ENCODE peak calls at places on chromosomes 5 and 9, in nine cellular contexts. S is MM.1S; Z is body of pancreas; Q is cardiac muscle cell; A is AG04450; R is CD8-positive, alpha-beta T cell; V is left ventricle myocardium inferior; O is transverse colon; T is hepatocyte. N is an unnamed sample.

GRCh38 chr5:66769839-66770617 is 173.8 kb downstream of the MAST4 start:
- DNase-seq in S (no peak), Z (no peak), A (no peak), R (no peak), V (peak), T (peak), Q (peak), O (peak), N (no peak)

GRCh38 chr9:114098021-114098659 is 952 bp downstream of the KIF12 start:
- DNase-seq in S (no peak), R (no peak), A (no peak), Q (no peak), Z (no peak), V (no peak), O (peak), T (peak), N (no peak)

GRCh38 chr9:99614341-99614740 is 207.3 kb upstream of the NR4A3 start:
- DNase-seq in T (no peak), R (no peak), S (no peak), Q (no peak), O (no peak), V (no peak), Z (no peak), A (no peak), N (no peak)

GRCh38 chr5:7181841-7182240 is 214.1 kb upstream of the ADCY2 start:
- DNase-seq in T (peak), A (no peak), V (no peak), R (no peak), O (peak), Z (no peak), S (no peak), Q (no peak), N (no peak)

GRCh38 chr9:96087669-96088299 is 212.3 kb downstream of the ERCC6L2 start:
- DNase-seq in S (no peak), A (no peak), R (no peak), V (no peak), Z (peak), Q (no peak), O (no peak), T (peak), N (no peak)

GRCh38 chr9:109817846-109818472 is 38.0 kb downstream of the PALM2AKAP2 start:
- DNase-seq in A (peak), T (peak), O (peak), S (peak), Q (peak), V (no peak), Z (peak), R (peak), N (no peak)

GRCh38 chr9:127967151-127967809 is 13.5 kb downstream of the EEIG1 start:
- DNase-seq in A (no peak), R (no peak), T (no peak), Z (no peak), V (peak), Q (no peak), O (no peak), S (no peak), N (no peak)

GRCh38 chr9:98924971-98925820 is 18.5 kb upstream of the COL15A1 start:
- DNase-seq in A (no peak), S (no peak), T (no peak), Q (no peak), V (no peak), R (no peak), O (no peak), Z (no peak), N (no peak)

GRCh38 chr9:96140401-96141180 is 161.4 kb downstream of the HSD17B3 start:
- DNase-seq in V (no peak), A (no peak), S (no peak), Z (no peak), O (no peak), Q (no peak), R (no peak), T (peak), N (no peak)

GRCh38 chr9:123356851-123357747 is 1.1 kb downstream of the CRB2 start:
- DNase-seq in R (no peak), A (no peak), Q (no peak), T (no peak), S (no peak), V (no peak), Z (no peak), O (no peak), N (no peak)

GRCh38 chr9:131951905-131952304 is 127.8 kb downstream of the MED27 start:
- DNase-seq in O (no peak), A (no peak), T (no peak), S (no peak), R (no peak), Q (peak), Z (peak), V (peak), N (no peak)

GRCh38 chr5:125274211-125274610 is 527.8 kb upstream of the ZNF608 start:
- DNase-seq in Z (no peak), S (no peak), T (no peak), V (no peak), R (no peak), Q (no peak), A (no peak), O (no peak), N (no peak)

GRCh38 chr5:108727639-108728565 is 19.8 kb upstream of the FER start:
- DNase-seq in O (peak), S (peak), Z (peak), V (peak), T (peak), Q (peak), A (peak), R (peak), N (peak)

GRCh38 chr5:143066556-143067281 is 296.5 kb downstream of the ARHGAP26 start:
- DNase-seq in O (peak), Z (peak), A (no peak), Q (no peak), S (peak), R (no peak), V (peak), T (no peak), N (no peak)

GRCh38 chr5:96331681-96332361 is 101.2 kb downstream of the PCSK1 start:
- DNase-seq in R (no peak), S (no peak), V (no peak), A (no peak), T (no peak), Z (no peak), O (no peak), Q (no peak), N (no peak)
- H3K27ac ChIP-seq in R (no peak), S (no peak), V (no peak), A (no peak), T (peak), Z (peak), O (no peak), Q (peak), N (no peak)

DNA sequence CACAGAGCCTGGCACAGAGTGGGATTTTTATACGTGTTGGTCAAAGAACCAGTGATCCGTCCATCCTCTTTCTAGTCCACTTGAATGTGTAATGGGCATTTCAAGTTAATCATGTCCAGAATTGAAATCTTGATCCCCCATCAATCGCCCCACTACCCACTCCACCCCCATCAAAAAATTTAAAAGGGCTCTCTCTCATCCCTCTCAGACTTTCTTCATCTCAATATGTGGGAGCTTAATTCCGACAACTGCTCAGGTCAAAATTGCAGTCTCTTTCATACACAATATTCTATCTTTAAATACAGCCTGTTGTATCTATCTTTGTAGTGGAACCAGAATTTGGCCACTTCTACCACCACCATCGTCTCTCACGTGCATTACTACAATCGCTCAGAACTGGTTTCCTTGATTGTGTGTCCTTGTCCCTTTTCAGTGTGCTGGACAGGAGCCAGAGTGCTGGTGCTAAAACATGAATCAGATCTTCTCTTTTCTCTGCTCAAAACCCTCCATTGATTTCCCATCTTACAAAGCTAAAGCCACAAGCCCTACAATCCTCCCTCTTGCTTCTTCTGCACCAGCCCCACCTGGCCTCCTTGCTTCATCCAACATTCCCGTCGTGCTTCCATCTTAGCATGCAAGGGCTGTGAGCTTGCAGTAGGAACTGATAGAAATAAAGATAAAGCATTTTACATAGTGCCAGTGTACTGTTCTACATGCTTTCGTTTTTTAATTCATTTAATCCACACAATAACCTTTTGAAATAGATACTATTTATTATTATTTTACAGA is 830 bp upstream of the KIF3A start:
- DNase-seq in V (no peak), O (no peak), A (no peak), S (no peak), Q (no peak), T (no peak), R (no peak), Z (peak), N (no peak)
- H3K4me3 ChIP-seq in V (peak), O (no peak), A (peak), S (peak), Q (no peak), T (no peak), R (no peak), Z (no peak), N (no peak)

GRCh38 chr9:112743216-112743835 is 7.2 kb upstream of the SNX30 start:
- DNase-seq in Z (no peak), O (no peak), V (no peak), A (no peak), T (no peak), R (no peak), S (no peak), Q (no peak), N (no peak)
- TF ChIP-seq CTCF in Z (no peak), O (no peak), V (no peak), A (peak), T (no peak), R (no peak), S (no peak), Q (peak), N (no peak)

GRCh38 chr5:35135239-35135700 is 87.5 kb upstream of the AGXT2 start:
- DNase-seq in Z (no peak), R (no peak), Q (no peak), T (no peak), S (no peak), O (no peak), A (no peak), V (no peak), N (no peak)

GRCh38 chr5:35131723-35132122 is 84.0 kb upstream of the AGXT2 start:
- DNase-seq in O (no peak), V (no peak), Q (no peak), S (no peak), T (no peak), R (no peak), Z (no peak), A (no peak), N (no peak)

GRCh38 chr5:35133186-35133585 is 85.4 kb upstream of the AGXT2 start:
- DNase-seq in A (no peak), S (no peak), O (no peak), Z (no peak), V (no peak), T (no peak), Q (no peak), R (no peak), N (no peak)

GRCh38 chr5:35136386-35136785 is 88.6 kb upstream of the AGXT2 start:
- DNase-seq in V (no peak), Q (peak), Z (no peak), O (no peak), S (no peak), R (no peak), A (peak), T (peak), N (no peak)

GRCh38 chr5:35134278-35135030 is 86.7 kb upstream of the AGXT2 start:
- DNase-seq in R (no peak), S (no peak), V (no peak), O (no peak), Z (no peak), Q (no peak), A (no peak), T (no peak), N (no peak)
- H3K27ac ChIP-seq in R (no peak), S (no peak), V (no peak), O (no peak), Z (no peak), Q (no peak), A (no peak), T (peak), N (no peak)

DNA sequence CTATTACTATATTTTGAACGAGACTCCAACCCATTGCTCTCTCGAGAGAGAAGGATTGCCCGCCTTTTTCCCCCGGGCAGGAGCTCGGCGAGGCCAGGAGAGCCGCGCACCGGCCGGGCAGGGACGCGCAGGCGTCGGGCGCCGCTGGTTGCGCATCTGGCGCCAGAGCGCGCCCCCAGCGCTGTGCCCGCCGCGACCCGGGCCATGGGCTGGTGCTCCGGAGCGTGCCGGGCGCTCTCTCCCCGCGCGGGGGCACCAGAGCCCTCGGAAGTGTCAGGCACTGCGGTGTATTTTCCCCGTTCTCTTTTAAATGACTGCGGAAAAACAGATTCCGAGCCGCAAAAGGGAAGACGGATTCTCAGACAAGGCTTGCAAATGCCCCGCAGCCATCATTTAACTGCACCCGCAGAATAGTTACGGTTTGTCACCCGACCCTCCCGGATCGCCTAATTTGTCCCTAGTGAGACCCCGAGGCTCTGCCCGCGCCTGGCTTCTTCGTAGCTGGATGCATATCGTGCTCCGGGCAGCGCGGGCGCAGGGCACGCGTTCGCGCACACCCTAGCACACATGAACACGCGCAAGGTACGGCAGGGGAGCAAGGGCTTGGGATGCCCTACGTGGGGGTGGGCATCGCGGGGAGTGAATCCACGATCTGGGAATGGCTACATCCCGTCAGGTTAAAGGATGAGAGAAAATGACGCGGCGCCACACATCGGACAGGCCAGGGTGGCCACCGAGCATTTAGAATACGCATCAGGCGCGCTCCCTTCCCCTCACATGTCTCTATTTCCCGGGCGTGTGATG is 1.1 kb upstream of the NTRK2 start:
- DNase-seq in Q (peak), Z (peak), V (peak), A (no peak), R (no peak), T (peak), S (peak), O (peak), N (no peak)
- H3K4me3 ChIP-seq in Q (peak), Z (no peak), V (peak), A (peak), R (no peak), T (peak), S (peak), O (peak), N (peak)

DNA sequence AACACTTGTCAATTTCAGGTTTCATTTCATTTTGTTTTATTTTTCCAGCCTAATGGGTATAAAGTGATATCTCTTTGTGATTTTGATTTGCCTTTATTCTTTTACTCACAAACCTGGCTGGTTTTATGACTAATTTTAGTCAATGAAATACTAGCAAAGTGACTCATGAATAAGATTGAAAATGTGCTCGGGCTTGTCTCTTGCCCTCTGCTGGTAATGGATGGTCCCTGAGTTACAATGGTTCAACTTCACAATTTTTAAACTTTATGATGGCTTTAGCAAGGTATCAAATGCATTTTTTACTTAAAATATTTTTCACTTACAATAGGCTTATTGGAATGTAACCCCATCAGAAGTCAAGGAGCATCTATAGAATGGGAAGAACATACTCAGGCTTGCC is 431.4 kb upstream of the CCNG1 start:
- DNase-seq in Q (no peak), S (no peak), Z (no peak), V (no peak), A (no peak), O (no peak), R (no peak), T (no peak), N (no peak)
- TF ChIP-seq CTCF in Q (no peak), S (no peak), Z (no peak), V (no peak), A (no peak), O (no peak), R (no peak), T (peak), N (no peak)

GRCh38 chr5:57575839-57576238 is 93.2 kb upstream of the ACTBL2 start:
- DNase-seq in V (no peak), Q (no peak), R (no peak), S (no peak), A (no peak), Z (no peak), T (no peak), O (no peak), N (no peak)

GRCh38 chr5:57581772-57582171 is 99.2 kb upstream of the ACTBL2 start:
- DNase-seq in R (no peak), Q (no peak), O (no peak), V (no peak), Z (no peak), S (no peak), A (no peak), T (no peak), N (no peak)

GRCh38 chr5:57576317-57576716 is 93.7 kb upstream of the ACTBL2 start:
- DNase-seq in Z (no peak), S (no peak), A (no peak), R (no peak), O (no peak), V (no peak), T (no peak), Q (no peak), N (no peak)

GRCh38 chr5:57581222-57581621 is 98.6 kb upstream of the ACTBL2 start:
- DNase-seq in Q (no peak), A (no peak), V (no peak), T (no peak), Z (no peak), R (no peak), S (no peak), O (no peak), N (no peak)

DNA sequence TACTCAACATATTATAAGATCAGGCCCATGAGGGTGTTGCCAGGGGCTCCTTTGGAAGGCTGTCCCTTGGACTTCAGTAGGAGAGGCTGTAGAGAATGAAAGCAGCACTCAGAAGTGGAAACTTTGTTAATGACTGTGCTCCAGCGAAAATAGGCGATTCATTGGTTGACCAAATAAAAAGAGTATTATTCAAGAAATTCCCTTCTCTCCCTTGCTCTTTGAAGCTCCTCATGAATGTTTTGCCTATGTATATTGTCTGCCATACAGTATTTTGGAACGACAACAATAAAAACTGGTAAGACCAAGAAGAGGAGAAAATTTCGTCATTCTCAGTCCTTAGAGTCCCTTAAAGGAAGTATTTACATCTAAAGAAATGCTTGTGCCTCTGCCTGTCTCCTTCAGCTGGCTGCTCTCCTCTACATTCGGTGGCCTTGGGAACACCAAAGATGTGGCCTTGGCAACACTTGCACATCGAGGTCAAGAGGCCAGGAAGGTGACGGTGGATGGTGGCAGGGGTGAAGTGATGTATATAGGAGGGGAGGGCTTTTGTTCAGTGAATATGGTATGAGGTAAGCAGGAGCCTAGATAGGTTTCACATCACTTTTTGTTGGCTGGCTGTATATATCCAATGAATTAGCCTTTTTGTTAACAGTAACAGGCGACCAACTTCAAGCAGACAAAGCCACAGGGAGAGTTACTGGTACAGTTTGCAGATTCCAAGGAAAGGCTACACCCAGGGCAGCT is 95.0 kb upstream of the ACTBL2 start:
- DNase-seq in O (no peak), V (no peak), R (no peak), A (no peak), Z (no peak), T (no peak), Q (no peak), S (no peak), N (no peak)
- H3K27ac ChIP-seq in O (no peak), V (no peak), R (no peak), A (no peak), Z (no peak), T (no peak), Q (no peak), S (no peak), N (no peak)

N was measured in esophagus squamous epithelium.